ENCODE peak calls at places on chromosome 21, in seven cellular contexts. One of them, this sample, is unnamed.

GRCh38 chr21:41892726-41893125 is 13.6 kb upstream of the PRDM15 start:
- DNase-seq in NCI-H446 treated with DMSO at 0.1 percent for 48 hours: no peak
- DNase-seq in stimulated activated CD4-positive, alpha-beta T cell treated with anti-CD3 and anti-CD28 coated beads, Interleukin-1b, Interleukin-23, amount 100 ng/mL, for 48 hours: no peak
- DNase-seq in activated naive CD4-positive, alpha-beta T cell: no peak
- DNase-seq in hippocampal formation: no peak
- DNase-seq in T-helper 1 cell: no peak
- DNase-seq in EL: no peak
- DNase-seq in this sample: no peak

GRCh38 chr21:40717008-40717407 is 129.9 kb downstream of the DSCAM start:
- DNase-seq in NCI-H446 treated with DMSO at 0.1 percent for 48 hours: peak
- DNase-seq in stimulated activated CD4-positive, alpha-beta T cell treated with anti-CD3 and anti-CD28 coated beads, Interleukin-1b, Interleukin-23, amount 100 ng/mL, for 48 hours: no peak
- DNase-seq in activated naive CD4-positive, alpha-beta T cell: no peak
- DNase-seq in hippocampal formation: no peak
- DNase-seq in T-helper 1 cell: no peak
- DNase-seq in EL: no peak
- DNase-seq in this sample: no peak

GRCh38 chr21:35483267-35483666 is 434.2 kb upstream of the RUNX1 start:
- DNase-seq in NCI-H446 treated with DMSO at 0.1 percent for 48 hours: no peak
- DNase-seq in stimulated activated CD4-positive, alpha-beta T cell treated with anti-CD3 and anti-CD28 coated beads, Interleukin-1b, Interleukin-23, amount 100 ng/mL, for 48 hours: no peak
- DNase-seq in activated naive CD4-positive, alpha-beta T cell: no peak
- DNase-seq in hippocampal formation: no peak
- DNase-seq in T-helper 1 cell: peak
- DNase-seq in EL: no peak
- DNase-seq in this sample: no peak

GRCh38 chr21:43271452-43272020 is 102.7 kb downstream of the CRYAA start:
- DNase-seq in NCI-H446 treated with DMSO at 0.1 percent for 48 hours: no peak
- DNase-seq in stimulated activated CD4-positive, alpha-beta T cell treated with anti-CD3 and anti-CD28 coated beads, Interleukin-1b, Interleukin-23, amount 100 ng/mL, for 48 hours: no peak
- DNase-seq in activated naive CD4-positive, alpha-beta T cell: no peak
- DNase-seq in hippocampal formation: no peak
- DNase-seq in T-helper 1 cell: no peak
- DNase-seq in EL: no peak
- DNase-seq in this sample: no peak

GRCh38 chr21:33266784-33267135 is 593 bp downstream of the IL10RB start:
- DNase-seq in NCI-H446 treated with DMSO at 0.1 percent for 48 hours: no peak
- DNase-seq in stimulated activated CD4-positive, alpha-beta T cell treated with anti-CD3 and anti-CD28 coated beads, Interleukin-1b, Interleukin-23, amount 100 ng/mL, for 48 hours: peak
- DNase-seq in activated naive CD4-positive, alpha-beta T cell: peak
- DNase-seq in hippocampal formation: no peak
- DNase-seq in T-helper 1 cell: peak
- DNase-seq in EL: no peak
- DNase-seq in this sample: peak

GRCh38 chr21:26964379-26964778 is 2.5 kb downstream of the ADAMTS5 start:
- DNase-seq in NCI-H446 treated with DMSO at 0.1 percent for 48 hours: no peak
- DNase-seq in stimulated activated CD4-positive, alpha-beta T cell treated with anti-CD3 and anti-CD28 coated beads, Interleukin-1b, Interleukin-23, amount 100 ng/mL, for 48 hours: no peak
- DNase-seq in activated naive CD4-positive, alpha-beta T cell: no peak
- DNase-seq in hippocampal formation: no peak
- DNase-seq in T-helper 1 cell: no peak
- DNase-seq in EL: peak
- DNase-seq in this sample: peak

GRCh38 chr21:45488839-45489479 is 53.3 kb downstream of the SLC19A1 start:
- DNase-seq in NCI-H446 treated with DMSO at 0.1 percent for 48 hours: no peak
- DNase-seq in stimulated activated CD4-positive, alpha-beta T cell treated with anti-CD3 and anti-CD28 coated beads, Interleukin-1b, Interleukin-23, amount 100 ng/mL, for 48 hours: no peak
- DNase-seq in activated naive CD4-positive, alpha-beta T cell: no peak
- DNase-seq in hippocampal formation: no peak
- DNase-seq in T-helper 1 cell: no peak
- DNase-seq in EL: no peak
- DNase-seq in this sample: no peak

GRCh38 chr21:27590271-27590670 is 623.4 kb upstream of the ADAMTS5 start:
- DNase-seq in NCI-H446 treated with DMSO at 0.1 percent for 48 hours: no peak
- DNase-seq in stimulated activated CD4-positive, alpha-beta T cell treated with anti-CD3 and anti-CD28 coated beads, Interleukin-1b, Interleukin-23, amount 100 ng/mL, for 48 hours: no peak
- DNase-seq in activated naive CD4-positive, alpha-beta T cell: no peak
- DNase-seq in hippocampal formation: no peak
- DNase-seq in T-helper 1 cell: no peak
- DNase-seq in EL: peak
- DNase-seq in this sample: peak

GRCh38 chr21:38910390-38911008 is 104.8 kb downstream of the ETS2 start:
- DNase-seq in NCI-H446 treated with DMSO at 0.1 percent for 48 hours: no peak
- DNase-seq in stimulated activated CD4-positive, alpha-beta T cell treated with anti-CD3 and anti-CD28 coated beads, Interleukin-1b, Interleukin-23, amount 100 ng/mL, for 48 hours: peak
- DNase-seq in activated naive CD4-positive, alpha-beta T cell: no peak
- DNase-seq in hippocampal formation: no peak
- DNase-seq in T-helper 1 cell: no peak
- DNase-seq in EL: peak
- DNase-seq in this sample: no peak

GRCh38 chr21:45555557-45556301 is 13.5 kb upstream of the SLC19A1 start:
- DNase-seq in NCI-H446 treated with DMSO at 0.1 percent for 48 hours: no peak
- DNase-seq in stimulated activated CD4-positive, alpha-beta T cell treated with anti-CD3 and anti-CD28 coated beads, Interleukin-1b, Interleukin-23, amount 100 ng/mL, for 48 hours: peak
- DNase-seq in activated naive CD4-positive, alpha-beta T cell: peak
- DNase-seq in hippocampal formation: peak
- DNase-seq in T-helper 1 cell: peak
- DNase-seq in EL: peak
- DNase-seq in this sample: peak

GRCh38 chr21:46294647-46295176 is 8.6 kb downstream of the YBEY start:
- DNase-seq in NCI-H446 treated with DMSO at 0.1 percent for 48 hours: no peak
- DNase-seq in stimulated activated CD4-positive, alpha-beta T cell treated with anti-CD3 and anti-CD28 coated beads, Interleukin-1b, Interleukin-23, amount 100 ng/mL, for 48 hours: no peak
- DNase-seq in activated naive CD4-positive, alpha-beta T cell: no peak
- DNase-seq in hippocampal formation: no peak
- DNase-seq in T-helper 1 cell: no peak
- DNase-seq in EL: peak
- DNase-seq in this sample: peak